ENCODE peak calls at places on chromosomes 12 and 14, in seven cellular contexts. One of them, this sample, is unnamed.

GRCh38 chr12:15788266-15789214 is 648 bp downstream of the EPS8 start:
- DNase-seq in amniotic stem cell: peak
- DNase-seq in NCI-H748 treated with DMSO at 0.1 percent for 48 hours: no peak
- DNase-seq in AG10803: peak
- DNase-seq in HTR-8/SVneo: peak
- DNase-seq in stimulated activated CD4-positive, alpha-beta T cell treated with anti-CD3 and anti-CD28 coated beads, Interleukin-1b, Interleukin-23, amount 100 ng/mL, for 24 hours: no peak
- DNase-seq in activated CD4-positive, CD25-positive, alpha-beta regulatory T cell treated with anti-CD3 and anti-CD28 coated beads, Interleukin-2, amount 50 U/mL, for 72 hours: peak
- DNase-seq in this sample: no peak

GRCh38 chr12:25322918-25323773 is 72.4 kb upstream of the KRAS start:
- DNase-seq in amniotic stem cell: no peak
- DNase-seq in NCI-H748 treated with DMSO at 0.1 percent for 48 hours: no peak
- DNase-seq in AG10803: no peak
- DNase-seq in HTR-8/SVneo: no peak
- DNase-seq in stimulated activated CD4-positive, alpha-beta T cell treated with anti-CD3 and anti-CD28 coated beads, Interleukin-1b, Interleukin-23, amount 100 ng/mL, for 24 hours: no peak
- DNase-seq in activated CD4-positive, CD25-positive, alpha-beta regulatory T cell treated with anti-CD3 and anti-CD28 coated beads, Interleukin-2, amount 50 U/mL, for 72 hours: no peak
- DNase-seq in this sample: no peak

GRCh38 chr14:64760146-64760755 is 56.0 kb downstream of the PLEKHG3 start:
- DNase-seq in amniotic stem cell: no peak
- DNase-seq in NCI-H748 treated with DMSO at 0.1 percent for 48 hours: peak
- DNase-seq in AG10803: peak
- DNase-seq in HTR-8/SVneo: peak
- DNase-seq in stimulated activated CD4-positive, alpha-beta T cell treated with anti-CD3 and anti-CD28 coated beads, Interleukin-1b, Interleukin-23, amount 100 ng/mL, for 24 hours: peak
- DNase-seq in activated CD4-positive, CD25-positive, alpha-beta regulatory T cell treated with anti-CD3 and anti-CD28 coated beads, Interleukin-2, amount 50 U/mL, for 72 hours: peak
- DNase-seq in this sample: peak

GRCh38 chr14:95057147-95057546 is 100.2 kb downstream of the DICER1 start:
- DNase-seq in amniotic stem cell: no peak
- DNase-seq in NCI-H748 treated with DMSO at 0.1 percent for 48 hours: no peak
- DNase-seq in AG10803: no peak
- DNase-seq in HTR-8/SVneo: no peak
- DNase-seq in stimulated activated CD4-positive, alpha-beta T cell treated with anti-CD3 and anti-CD28 coated beads, Interleukin-1b, Interleukin-23, amount 100 ng/mL, for 24 hours: no peak
- DNase-seq in activated CD4-positive, CD25-positive, alpha-beta regulatory T cell treated with anti-CD3 and anti-CD28 coated beads, Interleukin-2, amount 50 U/mL, for 72 hours: no peak
- DNase-seq in this sample: no peak

GRCh38 chr14:86838363-86838762 is 1154.6 kb downstream of the GALC start:
- DNase-seq in amniotic stem cell: no peak
- DNase-seq in NCI-H748 treated with DMSO at 0.1 percent for 48 hours: no peak
- DNase-seq in AG10803: no peak
- DNase-seq in HTR-8/SVneo: no peak
- DNase-seq in stimulated activated CD4-positive, alpha-beta T cell treated with anti-CD3 and anti-CD28 coated beads, Interleukin-1b, Interleukin-23, amount 100 ng/mL, for 24 hours: no peak
- DNase-seq in activated CD4-positive, CD25-positive, alpha-beta regulatory T cell treated with anti-CD3 and anti-CD28 coated beads, Interleukin-2, amount 50 U/mL, for 72 hours: no peak
- DNase-seq in this sample: no peak

GRCh38 chr14:75489480-75489837 is 32.8 kb upstream of the BATF start:
- DNase-seq in amniotic stem cell: no peak
- DNase-seq in NCI-H748 treated with DMSO at 0.1 percent for 48 hours: no peak
- DNase-seq in AG10803: no peak
- DNase-seq in HTR-8/SVneo: no peak
- DNase-seq in stimulated activated CD4-positive, alpha-beta T cell treated with anti-CD3 and anti-CD28 coated beads, Interleukin-1b, Interleukin-23, amount 100 ng/mL, for 24 hours: no peak
- DNase-seq in activated CD4-positive, CD25-positive, alpha-beta regulatory T cell treated with anti-CD3 and anti-CD28 coated beads, Interleukin-2, amount 50 U/mL, for 72 hours: peak
- DNase-seq in this sample: no peak

GRCh38 chr12:95701722-95702418 is 88.7 kb downstream of the NTN4 start:
- DNase-seq in amniotic stem cell: no peak
- DNase-seq in NCI-H748 treated with DMSO at 0.1 percent for 48 hours: no peak
- DNase-seq in AG10803: no peak
- DNase-seq in HTR-8/SVneo: no peak
- DNase-seq in stimulated activated CD4-positive, alpha-beta T cell treated with anti-CD3 and anti-CD28 coated beads, Interleukin-1b, Interleukin-23, amount 100 ng/mL, for 24 hours: no peak
- DNase-seq in activated CD4-positive, CD25-positive, alpha-beta regulatory T cell treated with anti-CD3 and anti-CD28 coated beads, Interleukin-2, amount 50 U/mL, for 72 hours: no peak
- DNase-seq in this sample: no peak

GRCh38 chr12:5661820-5662219 is 229.9 kb downstream of the NTF3 start:
- DNase-seq in amniotic stem cell: no peak
- DNase-seq in NCI-H748 treated with DMSO at 0.1 percent for 48 hours: no peak
- DNase-seq in AG10803: no peak
- DNase-seq in HTR-8/SVneo: no peak
- DNase-seq in stimulated activated CD4-positive, alpha-beta T cell treated with anti-CD3 and anti-CD28 coated beads, Interleukin-1b, Interleukin-23, amount 100 ng/mL, for 24 hours: no peak
- DNase-seq in activated CD4-positive, CD25-positive, alpha-beta regulatory T cell treated with anti-CD3 and anti-CD28 coated beads, Interleukin-2, amount 50 U/mL, for 72 hours: no peak
- DNase-seq in this sample: no peak

GRCh38 chr12:8780389-8780788 is 42.0 kb upstream of the A2ML1 start:
- DNase-seq in amniotic stem cell: no peak
- DNase-seq in NCI-H748 treated with DMSO at 0.1 percent for 48 hours: no peak
- DNase-seq in AG10803: peak
- DNase-seq in HTR-8/SVneo: peak
- DNase-seq in stimulated activated CD4-positive, alpha-beta T cell treated with anti-CD3 and anti-CD28 coated beads, Interleukin-1b, Interleukin-23, amount 100 ng/mL, for 24 hours: no peak
- DNase-seq in activated CD4-positive, CD25-positive, alpha-beta regulatory T cell treated with anti-CD3 and anti-CD28 coated beads, Interleukin-2, amount 50 U/mL, for 72 hours: no peak
- DNase-seq in this sample: peak

GRCh38 chr14:65103150-65103760 is 938 bp upstream of the MAX start:
- DNase-seq in amniotic stem cell: no peak
- DNase-seq in NCI-H748 treated with DMSO at 0.1 percent for 48 hours: peak
- DNase-seq in AG10803: peak
- DNase-seq in HTR-8/SVneo: peak
- DNase-seq in stimulated activated CD4-positive, alpha-beta T cell treated with anti-CD3 and anti-CD28 coated beads, Interleukin-1b, Interleukin-23, amount 100 ng/mL, for 24 hours: no peak
- DNase-seq in activated CD4-positive, CD25-positive, alpha-beta regulatory T cell treated with anti-CD3 and anti-CD28 coated beads, Interleukin-2, amount 50 U/mL, for 72 hours: no peak
- DNase-seq in this sample: no peak

GRCh38 chr14:53461823-53462222 is 308.7 kb upstream of the DDHD1 start:
- DNase-seq in amniotic stem cell: no peak
- DNase-seq in NCI-H748 treated with DMSO at 0.1 percent for 48 hours: no peak
- DNase-seq in AG10803: no peak
- DNase-seq in HTR-8/SVneo: no peak
- DNase-seq in stimulated activated CD4-positive, alpha-beta T cell treated with anti-CD3 and anti-CD28 coated beads, Interleukin-1b, Interleukin-23, amount 100 ng/mL, for 24 hours: no peak
- DNase-seq in activated CD4-positive, CD25-positive, alpha-beta regulatory T cell treated with anti-CD3 and anti-CD28 coated beads, Interleukin-2, amount 50 U/mL, for 72 hours: no peak
- DNase-seq in this sample: no peak

GRCh38 chr12:1796515-1797010 is 23.8 kb upstream of the LRTM2 start:
- DNase-seq in amniotic stem cell: no peak
- DNase-seq in NCI-H748 treated with DMSO at 0.1 percent for 48 hours: no peak
- DNase-seq in AG10803: peak
- DNase-seq in HTR-8/SVneo: no peak
- DNase-seq in stimulated activated CD4-positive, alpha-beta T cell treated with anti-CD3 and anti-CD28 coated beads, Interleukin-1b, Interleukin-23, amount 100 ng/mL, for 24 hours: peak
- DNase-seq in activated CD4-positive, CD25-positive, alpha-beta regulatory T cell treated with anti-CD3 and anti-CD28 coated beads, Interleukin-2, amount 50 U/mL, for 72 hours: peak
- DNase-seq in this sample: peak

GRCh38 chr14:33705521-33705920 is 245.4 kb downstream of the EGLN3 start:
- DNase-seq in amniotic stem cell: no peak
- DNase-seq in NCI-H748 treated with DMSO at 0.1 percent for 48 hours: no peak
- DNase-seq in AG10803: no peak
- DNase-seq in HTR-8/SVneo: no peak
- DNase-seq in stimulated activated CD4-positive, alpha-beta T cell treated with anti-CD3 and anti-CD28 coated beads, Interleukin-1b, Interleukin-23, amount 100 ng/mL, for 24 hours: no peak
- DNase-seq in activated CD4-positive, CD25-positive, alpha-beta regulatory T cell treated with anti-CD3 and anti-CD28 coated beads, Interleukin-2, amount 50 U/mL, for 72 hours: no peak
- DNase-seq in this sample: no peak

GRCh38 chr12:74896186-74896585 is 313.5 kb downstream of the KCNC2 start:
- DNase-seq in amniotic stem cell: no peak
- DNase-seq in NCI-H748 treated with DMSO at 0.1 percent for 48 hours: no peak
- DNase-seq in AG10803: no peak
- DNase-seq in HTR-8/SVneo: no peak
- DNase-seq in stimulated activated CD4-positive, alpha-beta T cell treated with anti-CD3 and anti-CD28 coated beads, Interleukin-1b, Interleukin-23, amount 100 ng/mL, for 24 hours: no peak
- DNase-seq in activated CD4-positive, CD25-positive, alpha-beta regulatory T cell treated with anti-CD3 and anti-CD28 coated beads, Interleukin-2, amount 50 U/mL, for 72 hours: no peak
- DNase-seq in this sample: no peak

GRCh38 chr12:111063296-111064026 is 143.1 kb upstream of the MYL2 start:
- DNase-seq in amniotic stem cell: no peak
- DNase-seq in NCI-H748 treated with DMSO at 0.1 percent for 48 hours: no peak
- DNase-seq in AG10803: peak
- DNase-seq in HTR-8/SVneo: no peak
- DNase-seq in stimulated activated CD4-positive, alpha-beta T cell treated with anti-CD3 and anti-CD28 coated beads, Interleukin-1b, Interleukin-23, amount 100 ng/mL, for 24 hours: no peak
- DNase-seq in activated CD4-positive, CD25-positive, alpha-beta regulatory T cell treated with anti-CD3 and anti-CD28 coated beads, Interleukin-2, amount 50 U/mL, for 72 hours: no peak
- DNase-seq in this sample: no peak

This sample was measured in stimulated activated naive CD4-positive, alpha-beta T cell.